ENCODE peak calls at places on chromosomes 5 and 9, in eight cellular contexts. T, L, D, E, V, F, S and B are unnamed samples.
A peak's percentile ranks its signal among the peaks of the same experiment; 100 is the strongest.

GRCh38 chr9:138010274-138010800 is 132.8 kb downstream of the CACNA1B start:
- DNase-seq in L (peak; percentile 26), D (no peak), S (no peak), V (no peak), F (peak; percentile 15), T (no peak), E (no peak), B (no peak)

GRCh38 chr5:160466121-160466520 is 44.5 kb downstream of the PTTG1 start:
- DNase-seq in V (no peak), F (no peak), E (no peak), S (no peak), T (no peak), D (no peak), L (no peak), B (no peak)

GRCh38 chr9:94443039-94443722 is 111.7 kb upstream of the PCAT7 start:
- DNase-seq in T (no peak), D (no peak), E (no peak), S (no peak), F (no peak), V (no peak), L (no peak), B (no peak)

GRCh38 chr5:145237843-145238242 is 597.3 kb downstream of the PRELID2 start:
- DNase-seq in F (no peak), D (peak; percentile 69), T (peak; percentile 24), L (no peak), V (peak; percentile 82), S (no peak), E (peak; percentile 31), B (no peak)

GRCh38 chr5:94618493-94619328 is at the start of the genes KIAA0825 and SLF1:
- DNase-seq in F (peak; percentile 89), T (peak; percentile 84), D (peak; percentile 74), E (peak; percentile 89), V (peak; percentile 91), L (peak; percentile 94), S (peak; percentile 36), B (peak; percentile 78)

GRCh38 chr9:91992636-91993035 is 42.6 kb upstream of the ROR2 start:
- DNase-seq in D (no peak), S (no peak), E (no peak), V (no peak), T (peak; percentile 48), F (no peak), L (no peak), B (no peak)

GRCh38 chr5:179262126-179262920 is 82.9 kb downstream of the ADAMTS2 start:
- DNase-seq in F (no peak), E (no peak), L (peak; percentile 39), T (no peak), V (no peak), D (no peak), S (no peak), B (no peak)

GRCh38 chr9:71349218-71349617 is 227.8 kb upstream of the TRPM3 start:
- DNase-seq in D (no peak), E (no peak), F (no peak), S (no peak), L (no peak), T (peak; percentile 49), V (no peak), B (no peak)

GRCh38 chr5:37838152-37838932 is 1.5 kb downstream of the GDNF start:
- DNase-seq in D (no peak), E (no peak), V (no peak), T (peak; percentile 30), L (no peak), F (peak; percentile 52), S (no peak), B (no peak)

GRCh38 chr5:133244242-133244641 is 192.4 kb downstream of the HSPA4 start:
- DNase-seq in F (no peak), L (no peak), V (no peak), T (peak; percentile 68), S (no peak), D (no peak), E (no peak), B (no peak)

GRCh38 chr5:160727296-160727997 is 124.6 kb downstream of the ATP10B start:
- DNase-seq in D (no peak), L (no peak), T (no peak), F (no peak), E (no peak), S (no peak), V (no peak), B (no peak)

GRCh38 chr5:893137-893506 is 438 bp downstream of the TRIP13 start:
- DNase-seq in F (no peak), T (no peak), S (no peak), E (no peak), D (no peak), L (no peak), V (no peak), B (no peak)

GRCh38 chr5:168472329-168472728 is 13.9 kb upstream of the RARS1 start:
- DNase-seq in S (no peak), T (peak; percentile 96), F (no peak), L (no peak), V (peak; percentile 18), D (no peak), E (no peak), B (no peak)

GRCh38 chr9:87119328-87119881 is 172.1 kb upstream of the GAS1 start:
- DNase-seq in E (peak; percentile 89), F (no peak), D (no peak), T (peak; percentile 84), V (peak; percentile 74), S (no peak), L (peak; percentile 65), B (no peak)

GRCh38 chr5:159095218-159095617 is 4.5 kb downstream of the EBF1 start:
- DNase-seq in F (peak; percentile 45), V (no peak), D (no peak), S (no peak), L (no peak), E (no peak), T (no peak), B (no peak)

GRCh38 chr9:33426843-33427293 is 20.5 kb downstream of the AQP3 start:
- DNase-seq in T (no peak), V (no peak), D (no peak), E (no peak), F (no peak), S (no peak), L (no peak), B (no peak)

GRCh38 chr9:128786681-128787582 is at the start of gene TBC1D13:
- DNase-seq in F (peak; percentile 91), V (peak; percentile 93), D (peak; percentile 44), S (peak; percentile 33), T (peak; percentile 70), L (peak; percentile 94), E (peak; percentile 85), B (peak; percentile 85)
- TF ChIP-seq POLR2A in F (peak; percentile 59), V (peak; percentile 46), D (no peak), S (no peak), T (no peak), L (peak; percentile 47), E (peak; percentile 39), B (peak; percentile 38)

DNA sequence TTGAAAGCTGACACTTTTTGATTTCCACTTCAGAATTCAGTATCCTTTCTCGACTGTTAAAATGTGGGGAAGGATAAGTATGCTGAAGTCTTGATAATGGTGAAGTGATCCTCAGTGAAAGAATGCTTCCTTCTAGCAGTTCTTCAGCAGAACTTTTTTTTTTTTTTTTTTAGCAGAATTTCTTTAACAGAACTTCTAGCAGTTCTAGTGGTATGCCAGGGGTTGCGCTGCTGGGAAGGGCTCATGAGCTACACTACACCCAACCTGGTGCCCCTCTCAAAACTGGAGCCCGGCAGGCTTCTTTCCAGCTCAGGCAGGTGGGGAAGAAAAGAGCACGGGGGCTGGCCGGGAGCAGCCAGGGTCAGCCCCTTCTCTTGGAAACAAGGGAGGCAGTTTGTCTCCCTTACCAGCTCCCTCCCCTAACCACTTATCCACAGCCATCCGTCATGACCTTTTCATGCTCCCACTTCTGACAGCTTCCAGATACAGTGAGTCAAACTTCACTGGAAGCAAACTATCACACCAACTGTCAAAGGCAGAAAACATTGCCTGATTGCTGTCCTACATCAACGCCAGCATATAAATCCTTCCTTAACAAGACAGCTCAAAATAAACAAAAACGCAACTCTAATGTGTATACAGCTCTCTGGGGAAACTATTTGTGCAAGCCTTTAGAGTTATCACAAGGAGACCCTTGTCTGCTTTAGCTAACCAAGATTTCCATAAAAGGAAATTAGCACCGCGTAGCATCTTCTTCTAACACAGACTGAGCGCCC is 211.5 kb downstream of the GAPVD1 start:
- DNase-seq in D (no peak), S (no peak), L (no peak), F (peak; percentile 73), V (no peak), E (no peak), T (peak; percentile 73), B (no peak)
- TF ChIP-seq CTCF in D (no peak), S (no peak), L (no peak), F (no peak), V (no peak), E (no peak), T (peak; percentile 9), B (no peak)

DNA sequence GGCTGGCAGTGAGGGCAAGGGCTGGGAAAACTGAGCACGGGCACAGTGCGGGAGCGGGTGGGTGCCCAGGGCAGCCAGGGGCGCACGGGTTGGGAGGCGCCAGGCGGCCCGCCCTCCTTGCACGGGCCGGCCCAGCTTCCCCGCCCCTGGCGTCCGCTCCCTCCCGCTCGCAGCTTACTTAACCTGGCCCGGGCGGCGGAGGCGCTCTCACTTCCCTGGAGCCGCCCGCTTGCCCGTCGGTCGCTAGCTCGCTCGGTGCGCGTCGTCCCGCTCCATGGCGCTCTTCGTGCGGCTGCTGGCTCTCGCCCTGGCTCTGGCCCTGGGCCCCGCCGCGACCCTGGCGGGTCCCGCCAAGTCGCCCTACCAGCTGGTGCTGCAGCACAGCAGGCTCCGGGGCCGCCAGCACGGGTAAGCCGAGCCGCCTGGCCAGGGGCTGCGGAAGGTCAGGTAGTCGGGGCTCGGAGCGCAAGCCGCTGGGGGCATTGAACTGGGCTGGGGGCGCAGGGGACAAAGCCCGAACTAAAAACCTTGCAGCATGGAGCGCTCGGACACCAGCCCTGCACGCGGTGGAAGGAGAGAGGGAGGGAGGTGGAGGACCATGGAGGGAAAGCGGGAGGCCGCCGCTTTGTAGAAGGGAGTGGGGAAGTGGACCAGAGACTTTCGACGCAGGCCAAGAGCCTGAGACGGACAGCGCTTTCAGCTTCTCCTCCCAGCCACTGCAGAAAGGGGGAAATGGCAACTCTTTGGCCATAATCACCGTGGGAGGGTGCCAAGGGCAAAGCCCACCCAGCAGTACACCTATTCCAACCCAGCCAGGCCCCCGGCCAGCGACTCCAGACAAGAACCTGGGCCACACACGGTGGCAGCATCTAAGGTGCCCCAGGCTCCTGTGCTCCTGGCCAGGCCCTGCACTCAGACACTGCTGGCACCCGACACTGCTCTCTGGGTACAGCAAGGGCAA is at the start of gene TGFBI:
- DNase-seq in E (peak; percentile 45), T (peak; percentile 67), F (peak; percentile 69), V (peak; percentile 69), S (no peak), D (no peak), L (peak; percentile 85), B (peak; percentile 57)
- TF ChIP-seq POLR2A in E (peak; percentile 63), T (peak; percentile 96), F (no peak), V (no peak), S (no peak), D (no peak), L (peak; percentile 90), B (peak; percentile 48)

DNA sequence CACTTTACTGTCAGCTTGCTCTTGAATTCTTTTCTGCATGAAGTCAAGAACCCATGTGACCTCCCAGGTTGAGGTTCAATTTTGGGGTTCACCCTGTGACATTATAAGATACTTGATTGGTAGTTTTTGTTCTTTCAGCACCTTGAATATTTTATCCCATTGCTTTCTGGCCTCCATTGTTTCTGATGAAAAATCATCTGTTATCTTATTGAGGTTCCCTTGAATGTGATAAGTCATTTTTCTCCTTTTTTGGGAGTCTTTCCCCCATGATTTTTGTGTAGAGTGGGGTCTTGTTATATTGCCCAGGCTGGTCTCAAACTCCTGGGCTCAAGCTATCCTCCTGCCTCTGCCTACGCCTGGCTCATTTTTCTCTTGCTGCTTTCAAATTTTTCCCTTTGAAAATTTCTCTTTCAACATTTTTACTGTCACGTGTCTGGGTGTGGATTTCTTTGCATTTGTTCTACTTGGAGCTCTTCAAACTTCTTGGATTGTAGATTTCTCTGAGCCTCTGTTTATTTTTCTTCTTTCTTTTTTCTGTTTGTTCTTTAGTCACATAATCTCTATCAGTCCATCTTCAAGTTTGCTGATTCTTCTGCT is 20.8 kb upstream of the SLC44A1 start:
- DNase-seq in D (no peak), E (no peak), T (no peak), S (no peak), V (no peak), L (no peak), F (no peak), B (no peak)
- TF ChIP-seq CTCF in D (no peak), E (no peak), T (no peak), S (no peak), V (no peak), L (no peak), F (no peak), B (no peak)